ENCODE peak calls at places on chromosomes 13 and 19, in four cellular contexts. B, O, C and A are unnamed samples.

GRCh38 chr13:73464758-73465628 is 406.2 kb downstream of the KLF5 start:
- DNase-seq in B (no peak), C (no peak), O (no peak), A (no peak)

GRCh38 chr19:54160182-54160811 is 776 bp upstream of the LENG1 start:
- DNase-seq in B (no peak), O (peak; percentile 20), C (no peak), A (peak; percentile 43)

GRCh38 chr13:112879283-112879833 is 89.7 kb upstream of the MCF2L start:
- DNase-seq in O (no peak), B (no peak), C (no peak), A (no peak)

GRCh38 chr19:46537136-46538097 is 41.8 kb upstream of the PNMA8B start:
- DNase-seq in B (peak; percentile 28), O (peak; percentile 28), C (peak; percentile 54), A (peak; percentile 72)

GRCh38 chr19:1748115-1748702 is 5.1 kb upstream of the ONECUT3 start:
- DNase-seq in C (peak; percentile 82), B (no peak), O (no peak), A (no peak)

GRCh38 chr19:46213156-46213555 is 16.4 kb upstream of the IGFL1 start:
- DNase-seq in C (no peak), O (no peak), B (no peak), A (no peak)

GRCh38 chr19:38228491-38229439 is 4.7 kb upstream of the DPF1 start:
- DNase-seq in B (no peak), O (no peak), C (no peak), A (no peak)

GRCh38 chr13:31790992-31791391 is 51.7 kb downstream of the RXFP2 start:
- DNase-seq in B (peak; percentile 69), C (no peak), O (no peak), A (no peak)

GRCh38 chr13:20492641-20493040 is 33.0 kb downstream of the CRYL1 start:
- DNase-seq in B (no peak), O (peak; percentile 46), C (peak; percentile 55), A (peak; percentile 61)

GRCh38 chr19:13978306-13978705 is 26.0 kb downstream of the DCAF15 start:
- DNase-seq in C (no peak), B (no peak), O (peak; percentile 53), A (peak; percentile 85)

GRCh38 chr19:38766276-38767047 is 6.9 kb downstream of the LGALS7 start:
- DNase-seq in O (no peak), C (no peak), B (no peak), A (no peak)

GRCh38 chr13:67515895-67516294 is 285.8 kb upstream of the PCDH9 start:
- DNase-seq in C (no peak), B (peak; percentile 96), O (peak; percentile 2), A (no peak)

GRCh38 chr13:75489502-75490263 is 7.7 kb upstream of the TBC1D4 start:
- DNase-seq in O (peak; percentile 77), B (peak; percentile 67), C (peak; percentile 39), A (no peak)

GRCh38 chr13:107765724-107766436 is 449.5 kb downstream of the LIG4 start:
- DNase-seq in O (no peak), B (no peak), C (no peak), A (peak; percentile 23)

GRCh38 chr13:43261018-43261417 is 237.6 kb downstream of the DNAJC15 start:
- DNase-seq in C (no peak), B (no peak), O (peak; percentile 63), A (no peak)

GRCh38 chr13:67224148-67224846 is 5.8 kb downstream of the PCDH9 start:
- DNase-seq in C (peak; percentile 17), B (peak; percentile 58), O (peak; percentile 62), A (peak; percentile 90)

GRCh38 chr19:6032827-6033226 is 54.9 kb upstream of the RANBP3 start:
- DNase-seq in C (no peak), B (no peak), O (no peak), A (no peak)

GRCh38 chr13:104181526-104182231 is 1115.5 kb upstream of the SLC10A2 start:
- DNase-seq in B (no peak), C (no peak), O (no peak), A (no peak)

GRCh38 chr19:36009220-36009619 is 607 bp upstream of the SYNE4 start:
- DNase-seq in O (peak; percentile 28), C (peak; percentile 83), B (peak; percentile 37), A (peak; percentile 76)

GRCh38 chr13:44157614-44158013 is 216.0 kb upstream of the SERP2 start:
- DNase-seq in O (no peak), C (no peak), B (no peak), A (no peak)

GRCh38 chr13:27006519-27007161 is 165.0 kb downstream of the USP12 start:
- DNase-seq in B (no peak), O (no peak), C (no peak), A (no peak)

GRCh38 chr19:2841858-2842574 is 741 bp downstream of the ZNF555 start:
- DNase-seq in C (no peak), B (no peak), O (no peak), A (no peak)

GRCh38 chr19:54415208-54415900 is at the start of gene TTYH1:
- DNase-seq in C (peak; percentile 82), B (no peak), O (no peak), A (no peak)

GRCh38 chr19:48928164-48929005 is 5.1 kb upstream of the DHDH start:
- DNase-seq in O (peak; percentile 35), B (peak; percentile 10), C (no peak), A (no peak)

GRCh38 chr13:80921971-80922370 is 581.0 kb upstream of the SPRY2 start:
- DNase-seq in O (no peak), B (peak; percentile 2), C (no peak), A (no peak)

GRCh38 chr19:7658219-7658686 is 10.6 kb upstream of the RETN start:
- DNase-seq in B (peak; percentile 82), O (no peak), C (peak; percentile 93), A (no peak)

GRCh38 chr13:42215578-42216421 is 56.2 kb upstream of the AKAP11 start:
- DNase-seq in C (peak; percentile 17), B (peak; percentile 27), O (peak; percentile 25), A (peak; percentile 61)

GRCh38 chr13:47680752-47681151 is 320.3 kb downstream of the SUCLA2 start:
- DNase-seq in C (no peak), O (peak; percentile 30), B (no peak), A (no peak)

GRCh38 chr13:52112606-52113005 is 16.3 kb downstream of the NEK5 start:
- DNase-seq in B (no peak), C (no peak), O (no peak), A (no peak)

GRCh38 chr13:73898276-73898675 is 235.9 kb downstream of the KLF12 start:
- DNase-seq in B (no peak), C (no peak), O (peak; percentile 1), A (no peak)

GRCh38 chr19:35059799-35060091 is 18.2 kb downstream of the HPN start:
- DNase-seq in C (no peak), O (no peak), B (no peak), A (no peak)

GRCh38 chr19:44010468-44010867 is 7.7 kb downstream of the ZNF230 start:
- DNase-seq in B (no peak), C (no peak), O (no peak), A (no peak)

GRCh38 chr13:43357435-43358065 is 334.2 kb downstream of the DNAJC15 start:
- DNase-seq in B (peak; percentile 10), O (no peak), C (no peak), A (no peak)

GRCh38 chr19:49430678-49431329 is 5.6 kb downstream of the GFY start:
- DNase-seq in C (no peak), O (no peak), B (no peak), A (peak; percentile 28)

GRCh38 chr13:39273953-39274352 is 235.7 kb downstream of the NHLRC3 start:
- DNase-seq in B (no peak), O (peak; percentile 43), C (peak; percentile 9), A (peak; percentile 40)

GRCh38 chr13:73722120-73722519 is 412.1 kb downstream of the KLF12 start:
- DNase-seq in B (no peak), C (peak; percentile 17), O (peak; percentile 94), A (peak; percentile 39)